ENCODE peak calls at places on chromosomes 5 and 9, in ten cellular contexts. One of them, this sample, is unnamed.

GRCh38 chr5:132808448-132808847 is 4.7 kb upstream of the SOWAHA start:
- DNase-seq in heart left ventricle: no peak
- DNase-seq in left colon: no peak
- DNase-seq in HEK293T: no peak
- DNase-seq in kidney: no peak
- DNase-seq in T-helper 17 cell: no peak
- DNase-seq in frontal cortex: no peak
- DNase-seq in immature natural killer cell: no peak
- DNase-seq in bronchial epithelial cell: no peak
- DNase-seq in GM10248: no peak
- DNase-seq in this sample: no peak

GRCh38 chr5:138944527-138945322 is 69.6 kb upstream of the LRRTM2 start:
- DNase-seq in heart left ventricle: no peak
- DNase-seq in left colon: no peak
- DNase-seq in HEK293T: no peak
- DNase-seq in kidney: peak
- DNase-seq in T-helper 17 cell: no peak
- DNase-seq in frontal cortex: no peak
- DNase-seq in immature natural killer cell: no peak
- DNase-seq in bronchial epithelial cell: no peak
- DNase-seq in GM10248: no peak
- DNase-seq in this sample: no peak

GRCh38 chr5:105952875-105953274 is 1717.9 kb downstream of the EFNA5 start:
- DNase-seq in heart left ventricle: no peak
- DNase-seq in left colon: no peak
- DNase-seq in HEK293T: no peak
- DNase-seq in kidney: no peak
- DNase-seq in T-helper 17 cell: no peak
- DNase-seq in frontal cortex: no peak
- DNase-seq in immature natural killer cell: no peak
- DNase-seq in bronchial epithelial cell: peak
- DNase-seq in GM10248: no peak
- DNase-seq in this sample: no peak

GRCh38 chr5:151063136-151063544 is 17.7 kb downstream of the TNIP1 start:
- DNase-seq in heart left ventricle: peak
- DNase-seq in left colon: no peak
- DNase-seq in HEK293T: no peak
- DNase-seq in kidney: no peak
- DNase-seq in T-helper 17 cell: no peak
- DNase-seq in frontal cortex: peak
- DNase-seq in immature natural killer cell: no peak
- DNase-seq in bronchial epithelial cell: peak
- DNase-seq in GM10248: no peak
- DNase-seq in this sample: no peak

GRCh38 chr9:89835676-89836075 is 230.9 kb downstream of the GADD45G start:
- DNase-seq in heart left ventricle: no peak
- DNase-seq in left colon: no peak
- DNase-seq in HEK293T: no peak
- DNase-seq in kidney: no peak
- DNase-seq in T-helper 17 cell: no peak
- DNase-seq in frontal cortex: no peak
- DNase-seq in immature natural killer cell: no peak
- DNase-seq in bronchial epithelial cell: no peak
- DNase-seq in GM10248: no peak
- DNase-seq in this sample: no peak

GRCh38 chr9:132762896-132763295 is 92.6 kb downstream of the GTF3C4 start:
- DNase-seq in heart left ventricle: no peak
- DNase-seq in left colon: no peak
- DNase-seq in HEK293T: no peak
- DNase-seq in kidney: no peak
- DNase-seq in T-helper 17 cell: no peak
- DNase-seq in frontal cortex: no peak
- DNase-seq in immature natural killer cell: no peak
- DNase-seq in bronchial epithelial cell: no peak
- DNase-seq in GM10248: no peak
- DNase-seq in this sample: no peak

GRCh38 chr5:178383301-178383918 is 150.8 kb upstream of the PHYKPL start:
- DNase-seq in heart left ventricle: no peak
- DNase-seq in left colon: no peak
- DNase-seq in HEK293T: no peak
- DNase-seq in kidney: peak
- DNase-seq in T-helper 17 cell: no peak
- DNase-seq in frontal cortex: no peak
- DNase-seq in immature natural killer cell: no peak
- DNase-seq in bronchial epithelial cell: no peak
- DNase-seq in GM10248: no peak
- DNase-seq in this sample: no peak

GRCh38 chr9:91036826-91037510 is 235.3 kb downstream of the SYK start:
- DNase-seq in heart left ventricle: peak
- DNase-seq in left colon: peak
- DNase-seq in HEK293T: peak
- DNase-seq in kidney: peak
- DNase-seq in T-helper 17 cell: no peak
- DNase-seq in frontal cortex: peak
- DNase-seq in immature natural killer cell: peak
- DNase-seq in bronchial epithelial cell: peak
- DNase-seq in GM10248: peak
- DNase-seq in this sample: peak

GRCh38 chr5:171496431-171496830 is 77.0 kb downstream of the FGF18 start:
- DNase-seq in heart left ventricle: no peak
- DNase-seq in left colon: no peak
- DNase-seq in HEK293T: no peak
- DNase-seq in kidney: peak
- DNase-seq in T-helper 17 cell: no peak
- DNase-seq in frontal cortex: no peak
- DNase-seq in immature natural killer cell: no peak
- DNase-seq in bronchial epithelial cell: no peak
- DNase-seq in GM10248: no peak
- DNase-seq in this sample: no peak

GRCh38 chr5:44441460-44441859 is 52.2 kb upstream of the FGF10 start:
- DNase-seq in heart left ventricle: no peak
- DNase-seq in left colon: no peak
- DNase-seq in HEK293T: no peak
- DNase-seq in kidney: no peak
- DNase-seq in T-helper 17 cell: no peak
- DNase-seq in frontal cortex: no peak
- DNase-seq in immature natural killer cell: no peak
- DNase-seq in bronchial epithelial cell: no peak
- DNase-seq in GM10248: no peak
- DNase-seq in this sample: no peak

GRCh38 chr9:128529191-128529590 is 23.2 kb upstream of the SPTAN1 start:
- DNase-seq in heart left ventricle: no peak
- DNase-seq in left colon: no peak
- DNase-seq in HEK293T: no peak
- DNase-seq in kidney: no peak
- DNase-seq in T-helper 17 cell: no peak
- DNase-seq in frontal cortex: no peak
- DNase-seq in immature natural killer cell: no peak
- DNase-seq in bronchial epithelial cell: no peak
- DNase-seq in GM10248: no peak
- DNase-seq in this sample: no peak

GRCh38 chr5:127839496-127840197 is 136.5 kb downstream of the CCDC192 start:
- DNase-seq in heart left ventricle: no peak
- DNase-seq in left colon: no peak
- DNase-seq in HEK293T: no peak
- DNase-seq in kidney: no peak
- DNase-seq in T-helper 17 cell: no peak
- DNase-seq in frontal cortex: no peak
- DNase-seq in immature natural killer cell: no peak
- DNase-seq in bronchial epithelial cell: no peak
- DNase-seq in GM10248: no peak
- DNase-seq in this sample: no peak

GRCh38 chr5:6485441-6485840 is 36.8 kb downstream of the UBE2QL1 start:
- DNase-seq in heart left ventricle: no peak
- DNase-seq in left colon: no peak
- DNase-seq in HEK293T: no peak
- DNase-seq in kidney: no peak
- DNase-seq in T-helper 17 cell: no peak
- DNase-seq in frontal cortex: no peak
- DNase-seq in immature natural killer cell: no peak
- DNase-seq in bronchial epithelial cell: no peak
- DNase-seq in GM10248: no peak
- DNase-seq in this sample: no peak

GRCh38 chr5:93378073-93378472 is 202.9 kb downstream of the NR2F1-AS1 start:
- DNase-seq in heart left ventricle: no peak
- DNase-seq in left colon: no peak
- DNase-seq in HEK293T: no peak
- DNase-seq in kidney: no peak
- DNase-seq in T-helper 17 cell: no peak
- DNase-seq in frontal cortex: no peak
- DNase-seq in immature natural killer cell: no peak
- DNase-seq in bronchial epithelial cell: peak
- DNase-seq in GM10248: no peak
- DNase-seq in this sample: no peak

GRCh38 chr9:76562511-76562911 is 103.5 kb downstream of the GCNT1 start:
- DNase-seq in heart left ventricle: no peak
- DNase-seq in left colon: no peak
- DNase-seq in HEK293T: no peak
- DNase-seq in kidney: no peak
- DNase-seq in T-helper 17 cell: no peak
- DNase-seq in frontal cortex: no peak
- DNase-seq in immature natural killer cell: no peak
- DNase-seq in bronchial epithelial cell: peak
- DNase-seq in GM10248: peak
- DNase-seq in this sample: no peak

GRCh38 chr5:111013011-111013410 is 58.5 kb upstream of the TSLP start:
- DNase-seq in heart left ventricle: no peak
- DNase-seq in left colon: no peak
- DNase-seq in HEK293T: no peak
- DNase-seq in kidney: no peak
- DNase-seq in T-helper 17 cell: no peak
- DNase-seq in frontal cortex: no peak
- DNase-seq in immature natural killer cell: no peak
- DNase-seq in bronchial epithelial cell: peak
- DNase-seq in GM10248: no peak
- DNase-seq in this sample: no peak

GRCh38 chr9:110601098-110601497 is 21.6 kb upstream of the SVEP1 start:
- DNase-seq in heart left ventricle: no peak
- DNase-seq in left colon: no peak
- DNase-seq in HEK293T: no peak
- DNase-seq in kidney: no peak
- DNase-seq in T-helper 17 cell: no peak
- DNase-seq in frontal cortex: no peak
- DNase-seq in immature natural killer cell: no peak
- DNase-seq in bronchial epithelial cell: no peak
- DNase-seq in GM10248: no peak
- DNase-seq in this sample: no peak

GRCh38 chr9:130034570-130034969 is 8.4 kb downstream of the FNBP1 start:
- DNase-seq in heart left ventricle: no peak
- DNase-seq in left colon: no peak
- DNase-seq in HEK293T: no peak
- DNase-seq in kidney: no peak
- DNase-seq in T-helper 17 cell: no peak
- DNase-seq in frontal cortex: no peak
- DNase-seq in immature natural killer cell: no peak
- DNase-seq in bronchial epithelial cell: peak
- DNase-seq in GM10248: no peak
- DNase-seq in this sample: no peak

GRCh38 chr5:7066471-7067235 is 329.3 kb upstream of the ADCY2 start:
- DNase-seq in heart left ventricle: no peak
- DNase-seq in left colon: no peak
- DNase-seq in HEK293T: no peak
- DNase-seq in kidney: no peak
- DNase-seq in T-helper 17 cell: no peak
- DNase-seq in frontal cortex: no peak
- DNase-seq in immature natural killer cell: no peak
- DNase-seq in bronchial epithelial cell: peak
- DNase-seq in GM10248: no peak
- DNase-seq in this sample: no peak

GRCh38 chr5:159050408-159051091 is 49.2 kb downstream of the EBF1 start:
- DNase-seq in heart left ventricle: no peak
- DNase-seq in left colon: no peak
- DNase-seq in HEK293T: no peak
- DNase-seq in kidney: peak
- DNase-seq in T-helper 17 cell: no peak
- DNase-seq in frontal cortex: no peak
- DNase-seq in immature natural killer cell: no peak
- DNase-seq in bronchial epithelial cell: no peak
- DNase-seq in GM10248: peak
- DNase-seq in this sample: no peak

GRCh38 chr9:77896269-77897245 is 135.1 kb downstream of the GNAQ start:
- DNase-seq in heart left ventricle: no peak
- DNase-seq in left colon: no peak
- DNase-seq in HEK293T: no peak
- DNase-seq in kidney: no peak
- DNase-seq in T-helper 17 cell: no peak
- DNase-seq in frontal cortex: no peak
- DNase-seq in immature natural killer cell: no peak
- DNase-seq in bronchial epithelial cell: no peak
- DNase-seq in GM10248: no peak
- DNase-seq in this sample: no peak

GRCh38 chr5:137072376-137073174 is 426.6 kb downstream of the SPOCK1 start:
- DNase-seq in heart left ventricle: no peak
- DNase-seq in left colon: no peak
- DNase-seq in HEK293T: no peak
- DNase-seq in kidney: no peak
- DNase-seq in T-helper 17 cell: no peak
- DNase-seq in frontal cortex: no peak
- DNase-seq in immature natural killer cell: no peak
- DNase-seq in bronchial epithelial cell: peak
- DNase-seq in GM10248: no peak
- DNase-seq in this sample: no peak

GRCh38 chr5:79301046-79301712 is 65.2 kb downstream of the JMY start:
- DNase-seq in heart left ventricle: no peak
- DNase-seq in left colon: no peak
- DNase-seq in HEK293T: no peak
- DNase-seq in kidney: no peak
- DNase-seq in T-helper 17 cell: no peak
- DNase-seq in frontal cortex: no peak
- DNase-seq in immature natural killer cell: no peak
- DNase-seq in bronchial epithelial cell: peak
- DNase-seq in GM10248: no peak
- DNase-seq in this sample: no peak

GRCh38 chr5:110048508-110048907 is 358.8 kb downstream of the MAN2A1 start:
- DNase-seq in heart left ventricle: no peak
- DNase-seq in left colon: no peak
- DNase-seq in HEK293T: peak
- DNase-seq in kidney: no peak
- DNase-seq in T-helper 17 cell: no peak
- DNase-seq in frontal cortex: no peak
- DNase-seq in immature natural killer cell: no peak
- DNase-seq in bronchial epithelial cell: no peak
- DNase-seq in GM10248: no peak
- DNase-seq in this sample: no peak

GRCh38 chr5:39437469-39437868 is 12.7 kb upstream of the DAB2 start:
- DNase-seq in heart left ventricle: no peak
- DNase-seq in left colon: no peak
- DNase-seq in HEK293T: no peak
- DNase-seq in kidney: no peak
- DNase-seq in T-helper 17 cell: no peak
- DNase-seq in frontal cortex: no peak
- DNase-seq in immature natural killer cell: peak
- DNase-seq in bronchial epithelial cell: peak
- DNase-seq in GM10248: no peak
- DNase-seq in this sample: no peak

GRCh38 chr5:180067986-180068385 is 3.6 kb downstream of the RNF130 start:
- DNase-seq in heart left ventricle: no peak
- DNase-seq in left colon: no peak
- DNase-seq in HEK293T: no peak
- DNase-seq in kidney: no peak
- DNase-seq in T-helper 17 cell: no peak
- DNase-seq in frontal cortex: no peak
- DNase-seq in immature natural killer cell: no peak
- DNase-seq in bronchial epithelial cell: no peak
- DNase-seq in GM10248: no peak
- DNase-seq in this sample: no peak

GRCh38 chr5:31364881-31365636 is 166.8 kb downstream of the DROSHA start:
- DNase-seq in heart left ventricle: no peak
- DNase-seq in left colon: no peak
- DNase-seq in HEK293T: no peak
- DNase-seq in kidney: no peak
- DNase-seq in T-helper 17 cell: no peak
- DNase-seq in frontal cortex: no peak
- DNase-seq in immature natural killer cell: no peak
- DNase-seq in bronchial epithelial cell: peak
- DNase-seq in GM10248: no peak
- DNase-seq in this sample: no peak

GRCh38 chr5:134142806-134143205 is 28.3 kb downstream of the TCF7 start:
- DNase-seq in heart left ventricle: no peak
- DNase-seq in left colon: no peak
- DNase-seq in HEK293T: no peak
- DNase-seq in kidney: peak
- DNase-seq in T-helper 17 cell: no peak
- DNase-seq in frontal cortex: no peak
- DNase-seq in immature natural killer cell: no peak
- DNase-seq in bronchial epithelial cell: no peak
- DNase-seq in GM10248: no peak
- DNase-seq in this sample: no peak

This sample was measured in GF-D8.